ENCODE peak calls at places on chromosomes 2 and 18, in nine cellular contexts. A is GM04503; S is stimulated activated CD8-positive, alpha-beta memory T cell treated with anti-CD3 and anti-CD28 coated beads, Interleukin-7, amount 100 ng/mL, for 1 hour; E is mucosa of gallbladder; U is GM18507; R is ELR; X is substantia nigra; F is activated CD4-positive, alpha-beta T cell treated with anti-CD3 and anti-CD28 coated beads for 1 hour; L is stimulated activated CD4-positive, alpha-beta T cell treated with anti-CD3 and anti-CD28 coated beads, Interleukin-2, amount 100 ng/mL, for 48 hours. W is an unnamed sample.

GRCh38 chr2:628651-629050 is 48.6 kb downstream of the TMEM18 start:
- DNase-seq in A (no peak), S (no peak), E (peak), U (no peak), R (no peak), X (no peak), F (no peak), L (no peak), W (no peak)

GRCh38 chr2:120675460-120676130 is 60.1 kb upstream of the GLI2 start:
- DNase-seq in A (no peak), S (no peak), E (peak), U (peak), R (peak), X (no peak), F (peak), L (peak), W (peak)

GRCh38 chr2:171342014-171342413 is 91.8 kb downstream of the METTL8 start:
- DNase-seq in A (no peak), S (no peak), E (no peak), U (no peak), R (no peak), X (no peak), F (no peak), L (no peak), W (no peak)

GRCh38 chr2:181300600-181301291 is 156.4 kb upstream of the ITGA4 start:
- DNase-seq in A (no peak), S (no peak), E (no peak), U (no peak), R (no peak), X (no peak), F (no peak), L (no peak), W (no peak)

GRCh38 chr2:106269591-106270291 is 75.6 kb upstream of the UXS1 start:
- DNase-seq in A (no peak), S (no peak), E (peak), U (no peak), R (no peak), X (no peak), F (no peak), L (peak), W (no peak)

GRCh38 chr2:75551434-75551833 is 9.3 kb downstream of the EVA1A start:
- DNase-seq in A (no peak), S (no peak), E (no peak), U (no peak), R (no peak), X (no peak), F (no peak), L (no peak), W (no peak)

GRCh38 chr2:61898810-61899209 is 6.7 kb upstream of the COMMD1 start:
- DNase-seq in A (no peak), S (no peak), E (no peak), U (no peak), R (peak), X (no peak), F (no peak), L (no peak), W (no peak)

GRCh38 chr18:77207540-77207939 is 42.1 kb upstream of the GALR1 start:
- DNase-seq in A (peak), S (peak), E (peak), U (peak), R (peak), X (peak), F (peak), L (peak), W (peak)

GRCh38 chr2:11576398-11576797 is 42.6 kb downstream of the GREB1 start:
- DNase-seq in A (no peak), S (no peak), E (no peak), U (no peak), R (no peak), X (no peak), F (no peak), L (no peak), W (no peak)

GRCh38 chr18:29156531-29156930 is 979.6 kb upstream of the CDH2 start:
- DNase-seq in A (no peak), S (no peak), E (no peak), U (no peak), R (no peak), X (no peak), F (no peak), L (no peak), W (peak)

GRCh38 chr18:36887055-36887570 is 58.2 kb downstream of the KIAA1328 start:
- DNase-seq in A (no peak), S (no peak), E (no peak), U (no peak), R (no peak), X (no peak), F (no peak), L (no peak), W (no peak)

GRCh38 chr18:3610818-3611217 is 160.8 kb downstream of the TGIF1 start:
- DNase-seq in A (no peak), S (no peak), E (no peak), U (no peak), R (peak), X (no peak), F (no peak), L (no peak), W (no peak)

GRCh38 chr2:86397989-86398388 is 43.2 kb upstream of the KDM3A start:
- DNase-seq in A (no peak), S (no peak), E (peak), U (no peak), R (no peak), X (no peak), F (no peak), L (no peak), W (no peak)

GRCh38 chr2:172357442-172357841 is 69.9 kb upstream of the ITGA6 start:
- DNase-seq in A (no peak), S (no peak), E (no peak), U (no peak), R (no peak), X (no peak), F (no peak), L (no peak), W (no peak)

GRCh38 chr2:207777124-207777523 is 7.4 kb upstream of the FZD5 start:
- DNase-seq in A (no peak), S (no peak), E (no peak), U (no peak), R (no peak), X (no peak), F (no peak), L (no peak), W (no peak)

GRCh38 chr2:105635564-105635963 is 109.1 kb upstream of the NCK2 start:
- DNase-seq in A (no peak), S (no peak), E (no peak), U (no peak), R (no peak), X (no peak), F (no peak), L (no peak), W (no peak)

GRCh38 chr2:31384771-31385276 is 29.7 kb downstream of the XDH start:
- DNase-seq in A (peak), S (no peak), E (no peak), U (no peak), R (peak), X (no peak), F (no peak), L (no peak), W (peak)

GRCh38 chr2:106192752-106193490 is 1.2 kb downstream of the UXS1 start:
- DNase-seq in A (peak), S (peak), E (no peak), U (no peak), R (peak), X (no peak), F (peak), L (peak), W (peak)

GRCh38 chr2:168773719-168774521 is 28.5 kb upstream of the NOSTRIN start:
- DNase-seq in A (no peak), S (no peak), E (peak), U (no peak), R (peak), X (no peak), F (no peak), L (peak), W (peak)

GRCh38 chr2:1625281-1626001 is 118.9 kb downstream of the PXDN start:
- DNase-seq in A (peak), S (no peak), E (peak), U (no peak), R (peak), X (no peak), F (no peak), L (no peak), W (peak)

GRCh38 chr2:108417254-108417653 is 31.8 kb upstream of the GCC2 start:
- DNase-seq in A (no peak), S (no peak), E (no peak), U (no peak), R (peak), X (no peak), F (no peak), L (no peak), W (no peak)

GRCh38 chr2:105261061-105261460 is 19.5 kb downstream of the GPR45 start:
- DNase-seq in A (peak), S (no peak), E (no peak), U (no peak), R (peak), X (no peak), F (no peak), L (no peak), W (peak)

GRCh38 chr2:104766683-104767082 is 87.2 kb upstream of the POU3F3 start:
- DNase-seq in A (no peak), S (no peak), E (no peak), U (no peak), R (no peak), X (no peak), F (no peak), L (no peak), W (peak)

GRCh38 chr2:71716697-71717624 is 263.6 kb downstream of the DYSF start:
- DNase-seq in A (peak), S (no peak), E (peak), U (no peak), R (peak), X (no peak), F (no peak), L (no peak), W (peak)